ENCODE peak calls at places on chromosomes 3 and 15, in five cellular contexts. One of them, this sample, is unnamed.

GRCh38 chr3:158961497-158961896 is 159.6 kb downstream of the MFSD1 start:
- DNase-seq in SJSA1: no peak
- DNase-seq in sigmoid colon: no peak
- DNase-seq in renal cortical epithelial cell: no peak
- DNase-seq in MV-4-11: no peak
- DNase-seq in this sample: no peak

GRCh38 chr3:23457697-23458096 is 254.6 kb downstream of the UBE2E2 start:
- DNase-seq in renal cortical epithelial cell: no peak
- DNase-seq in MV-4-11: no peak
- DNase-seq in SJSA1: no peak
- DNase-seq in sigmoid colon: no peak
- DNase-seq in this sample: no peak

GRCh38 chr3:59368887-59369286 is 319.1 kb upstream of the CFAP20DC start:
- DNase-seq in SJSA1: no peak
- DNase-seq in renal cortical epithelial cell: no peak
- DNase-seq in MV-4-11: peak
- DNase-seq in sigmoid colon: no peak
- DNase-seq in this sample: no peak

GRCh38 chr15:59691194-59691805 is 2.2 kb upstream of the BNIP2 start:
- DNase-seq in renal cortical epithelial cell: peak
- DNase-seq in SJSA1: peak
- DNase-seq in sigmoid colon: no peak
- DNase-seq in MV-4-11: peak
- DNase-seq in this sample: peak

GRCh38 chr15:63093486-63094205 is 28.0 kb upstream of the LACTB start:
- DNase-seq in SJSA1: peak
- DNase-seq in sigmoid colon: peak
- DNase-seq in MV-4-11: peak
- DNase-seq in renal cortical epithelial cell: no peak
- DNase-seq in this sample: peak

GRCh38 chr3:159884661-159885402 is 103.8 kb upstream of the IL12A start:
- DNase-seq in renal cortical epithelial cell: peak
- DNase-seq in MV-4-11: peak
- DNase-seq in SJSA1: peak
- DNase-seq in sigmoid colon: no peak
- DNase-seq in this sample: peak

GRCh38 chr3:177195941-177196472 is 1.3 kb downstream of the TBL1XR1 start:
- DNase-seq in renal cortical epithelial cell: no peak
- DNase-seq in MV-4-11: peak
- DNase-seq in sigmoid colon: no peak
- DNase-seq in SJSA1: peak
- DNase-seq in this sample: no peak

GRCh38 chr3:170966495-170966894 is 58.1 kb upstream of the EIF5A2 start:
- DNase-seq in sigmoid colon: no peak
- DNase-seq in SJSA1: no peak
- DNase-seq in MV-4-11: no peak
- DNase-seq in renal cortical epithelial cell: no peak
- DNase-seq in this sample: no peak

GRCh38 chr3:40930131-40930538 is 269.2 kb upstream of the CTNNB1 start:
- DNase-seq in SJSA1: no peak
- DNase-seq in sigmoid colon: no peak
- DNase-seq in MV-4-11: peak
- DNase-seq in renal cortical epithelial cell: peak
- DNase-seq in this sample: no peak

GRCh38 chr3:9399746-9400145 is 2.3 kb downstream of the SETD5 start:
- DNase-seq in renal cortical epithelial cell: peak
- DNase-seq in SJSA1: peak
- DNase-seq in sigmoid colon: peak
- DNase-seq in MV-4-11: peak
- DNase-seq in this sample: no peak

GRCh38 chr15:25242166-25242879 is 196.5 kb downstream of the UBE3A start:
- DNase-seq in sigmoid colon: peak
- DNase-seq in renal cortical epithelial cell: no peak
- DNase-seq in SJSA1: no peak
- DNase-seq in MV-4-11: no peak
- DNase-seq in this sample: no peak